ENCODE peak calls at places on chromosomes 11 and 22, in ten cellular contexts. B, Y, R, K, O, V, H, L, N and P are unnamed samples.

GRCh38 chr11:114180301-114181055 is 115.7 kb upstream of the NNMT start:
- DNase-seq in N (peak), V (peak), L (peak), O (no peak), R (peak), K (no peak), B (no peak), H (no peak), Y (peak), P (no peak)

GRCh38 chr11:2383823-2384722 is 7.0 kb downstream of the CD81 start:
- DNase-seq in R (peak), N (no peak), Y (no peak), H (no peak), V (no peak), B (no peak), L (no peak), O (no peak), K (peak), P (no peak)

GRCh38 chr11:98029832-98030231 is 990.9 kb upstream of the CNTN5 start:
- DNase-seq in H (no peak), R (no peak), O (no peak), Y (no peak), N (no peak), V (no peak), L (no peak), B (no peak), K (no peak), P (no peak)

GRCh38 chr11:19633276-19633675 is 79.4 kb upstream of the NAV2 start:
- DNase-seq in R (peak), O (peak), B (no peak), H (no peak), L (peak), V (no peak), N (no peak), K (no peak), Y (no peak), P (peak)

GRCh38 chr22:43088616-43088978 is 594 bp downstream of the TTLL1 start:
- DNase-seq in H (no peak), Y (no peak), B (no peak), R (no peak), L (no peak), O (no peak), V (no peak), K (no peak), N (no peak), P (no peak)

GRCh38 chr22:24418786-24419479 is 8.5 kb upstream of the ADORA2A start:
- DNase-seq in O (no peak), N (no peak), B (no peak), V (no peak), H (no peak), K (no peak), R (no peak), L (no peak), Y (no peak), P (no peak)

GRCh38 chr11:117621226-117621625 is 175.8 kb downstream of the DSCAML1 start:
- DNase-seq in N (no peak), Y (peak), K (no peak), H (peak), R (no peak), V (no peak), O (no peak), L (no peak), B (peak), P (no peak)

GRCh38 chr22:22171357-22172218 is 73.0 kb upstream of the VPREB1 start:
- DNase-seq in B (no peak), N (no peak), L (peak), K (no peak), O (no peak), H (peak), R (no peak), Y (peak), V (no peak), P (no peak)

GRCh38 chr22:29816980-29817379 is 21.1 kb downstream of the ASCC2 start:
- DNase-seq in N (no peak), B (no peak), V (no peak), Y (no peak), K (no peak), L (no peak), H (no peak), O (no peak), R (no peak), P (no peak)

GRCh38 chr11:86784247-86784681 is 16.1 kb upstream of the PRSS23 start:
- DNase-seq in B (peak), K (no peak), R (peak), Y (no peak), L (no peak), H (no peak), V (no peak), N (no peak), O (peak), P (no peak)

GRCh38 chr11:60781286-60782044 is 3.7 kb upstream of the MS4A10 start:
- DNase-seq in K (peak), O (no peak), R (no peak), B (no peak), Y (no peak), N (no peak), V (no peak), H (no peak), L (no peak), P (no peak)

GRCh38 chr22:41857160-41857859 is 24.4 kb downstream of the SREBF2 start:
- DNase-seq in B (peak), V (peak), O (no peak), L (peak), Y (peak), N (peak), K (no peak), R (peak), H (peak), P (no peak)

GRCh38 chr22:23278883-23279675 is 98.8 kb downstream of the BCR start:
- DNase-seq in Y (peak), B (no peak), K (no peak), N (no peak), R (peak), V (no peak), L (no peak), O (no peak), H (no peak), P (no peak)

GRCh38 chr11:81470446-81470845 is 1263.2 kb downstream of the FAM181B start:
- DNase-seq in Y (no peak), O (no peak), N (no peak), L (peak), R (no peak), V (no peak), K (no peak), B (no peak), H (no peak), P (no peak)

GRCh38 chr11:65487467-65488272 is 11.2 kb upstream of the MALAT1 start:
- DNase-seq in K (peak), O (peak), B (peak), L (peak), Y (peak), R (peak), H (peak), N (peak), V (peak), P (peak)

GRCh38 chr22:24156146-24156914 is 25.0 kb upstream of the SUSD2 start:
- DNase-seq in B (peak), N (no peak), H (no peak), O (no peak), K (peak), Y (no peak), L (peak), V (no peak), R (no peak), P (peak)

GRCh38 chr11:9060700-9061111 is 30.7 kb downstream of the SCUBE2 start:
- DNase-seq in K (no peak), V (no peak), N (peak), Y (peak), L (peak), O (no peak), H (no peak), R (no peak), B (no peak), P (no peak)

GRCh38 chr11:63866211-63866610 is 27.3 kb downstream of the MARK2 start:
- DNase-seq in N (no peak), R (peak), Y (no peak), B (peak), O (peak), K (no peak), V (no peak), L (peak), H (no peak), P (no peak)

GRCh38 chr11:62125881-62126280 is 2.1 kb downstream of the INCENP start:
- DNase-seq in K (no peak), N (no peak), H (no peak), O (no peak), Y (no peak), B (no peak), V (no peak), L (no peak), R (no peak), P (no peak)

GRCh38 chr22:48573766-48574165 is 1253.9 kb downstream of the BRD1 start:
- DNase-seq in V (no peak), Y (no peak), B (no peak), H (no peak), N (no peak), O (no peak), L (no peak), K (no peak), R (no peak), P (no peak)
- TF ChIP-seq CTCF in V (no peak), Y (no peak), B (no peak), H (no peak), N (no peak), O (no peak), L (no peak), K (no peak), R (no peak), P (no peak)

GRCh38 chr11:134332782-134333181 is 994 bp downstream of the GLB1L2 start:
- DNase-seq in K (no peak), Y (no peak), V (no peak), H (no peak), R (no peak), N (no peak), L (no peak), B (no peak), O (peak), P (no peak)
- H3K4me3 ChIP-seq in K (peak), Y (no peak), V (no peak), H (peak), R (peak), N (no peak), L (no peak), B (no peak), O (peak), P (peak)

GRCh38 chr11:18064035-18064434 is 18.0 kb upstream of the TPH1 start:
- DNase-seq in R (no peak), O (no peak), H (no peak), L (no peak), Y (no peak), K (no peak), B (no peak), N (no peak), V (no peak), P (no peak)

GRCh38 chr11:18065572-18065971 is 19.5 kb upstream of the TPH1 start:
- DNase-seq in N (no peak), B (no peak), L (no peak), H (no peak), R (no peak), Y (no peak), O (no peak), V (no peak), K (peak), P (no peak)

GRCh38 chr11:18063131-18063530 is 17.1 kb upstream of the TPH1 start:
- DNase-seq in R (no peak), H (no peak), L (no peak), Y (no peak), B (no peak), O (no peak), N (no peak), K (no peak), V (no peak), P (no peak)

GRCh38 chr11:18064450-18065048 is 18.5 kb upstream of the TPH1 start:
- DNase-seq in B (no peak), V (no peak), O (no peak), N (no peak), K (no peak), L (no peak), R (no peak), Y (no peak), H (no peak), P (no peak)

DNA sequence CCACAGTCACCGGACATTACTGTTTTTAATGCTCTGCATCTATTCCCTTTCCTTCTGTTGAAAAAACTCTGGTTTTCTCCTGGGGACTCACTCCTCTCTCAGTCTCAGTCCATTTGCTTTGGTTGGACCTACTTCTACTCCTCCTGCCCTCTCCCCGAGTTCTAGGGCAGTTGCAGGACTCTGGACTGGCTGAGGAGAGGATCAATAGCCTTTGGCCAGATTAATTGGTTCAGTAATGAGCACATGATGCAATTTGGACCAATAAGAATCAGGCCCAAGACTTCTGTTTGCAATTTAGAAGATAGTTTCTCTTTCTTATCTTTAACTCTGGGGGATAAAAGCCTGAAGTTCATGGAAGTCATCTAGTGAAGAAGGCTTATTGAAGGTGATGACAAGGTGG is 15.3 kb upstream of the TPH1 start:
- DNase-seq in V (no peak), O (no peak), R (no peak), H (no peak), N (no peak), B (no peak), Y (no peak), K (no peak), L (no peak), P (no peak)
- TF ChIP-seq POLR2A in V (no peak), O (no peak), R (no peak), H (no peak), N (no peak), B (no peak), Y (no peak), K (no peak), L (no peak), P (no peak)

GRCh38 chr11:134725939-134726639 is 314.0 kb upstream of the B3GAT1 start:
- DNase-seq in K (peak), V (no peak), R (no peak), B (no peak), O (no peak), L (no peak), N (peak), H (peak), Y (peak), P (no peak)
- TF ChIP-seq CTCF in K (no peak), V (no peak), R (no peak), B (no peak), O (no peak), L (no peak), N (peak), H (peak), Y (no peak), P (no peak)

DNA sequence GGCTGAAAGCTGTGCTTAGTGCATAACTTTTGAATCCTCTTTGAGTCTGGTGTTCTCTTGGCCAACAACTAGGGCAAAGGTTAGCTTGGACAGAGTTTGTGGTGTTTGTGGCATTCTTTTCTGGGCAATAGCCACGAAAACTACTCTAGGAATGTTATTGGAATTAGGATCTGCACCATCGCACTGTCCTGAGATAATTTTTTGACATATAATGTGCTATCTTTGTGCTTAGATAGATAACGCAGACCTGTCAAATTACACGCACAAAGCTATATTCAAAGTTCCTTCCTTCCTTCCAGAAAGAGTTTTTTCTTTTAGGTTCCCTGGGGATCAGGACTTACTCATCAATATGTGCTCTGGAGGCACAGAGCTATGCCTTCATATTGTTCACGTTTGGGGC is 166.8 kb upstream of the MTMR2 start:
- DNase-seq in K (no peak), V (no peak), L (no peak), H (no peak), B (peak), N (peak), Y (no peak), R (no peak), O (no peak), P (no peak)
- H3K4me3 ChIP-seq in K (no peak), V (no peak), L (no peak), H (no peak), B (no peak), N (no peak), Y (no peak), R (no peak), O (no peak), P (no peak)

DNA sequence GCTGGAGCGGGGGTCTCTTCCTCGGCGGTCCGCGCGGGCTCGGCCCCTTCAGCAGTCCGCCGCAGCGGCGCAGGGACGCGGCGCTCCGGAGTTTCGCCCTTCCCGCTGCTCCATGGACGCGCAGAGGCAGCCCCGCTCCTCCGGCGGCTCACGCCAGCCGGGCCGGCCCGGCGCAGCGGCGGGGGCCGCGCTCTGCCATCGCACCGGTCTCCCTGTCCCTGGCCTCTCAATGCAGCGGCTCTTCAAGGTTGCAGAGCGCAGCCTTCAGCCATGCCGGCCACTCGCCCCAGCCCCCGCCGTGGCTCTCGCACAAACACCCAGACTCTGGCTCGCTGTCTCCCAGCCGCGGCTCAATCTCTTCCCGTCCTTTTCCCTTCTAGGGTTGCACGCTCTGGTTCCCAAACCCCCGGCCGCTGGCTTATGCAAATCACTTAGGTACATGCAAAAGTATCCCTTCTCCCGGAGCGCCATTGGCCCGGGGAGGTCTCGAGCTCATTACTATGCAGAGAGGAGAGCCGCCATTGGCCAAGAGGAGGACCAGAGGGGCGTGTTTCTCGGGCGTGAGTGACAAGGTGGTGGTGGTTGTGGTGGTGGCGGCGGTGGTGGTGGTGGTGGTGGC is at the start of gene LGR4:
- DNase-seq in O (peak), B (peak), Y (peak), H (peak), N (peak), V (peak), L (peak), K (peak), R (peak), P (peak)
- TF ChIP-seq POLR2A in O (peak), B (no peak), Y (peak), H (no peak), N (peak), V (no peak), L (peak), K (peak), R (peak), P (peak)

GRCh38 chr11:4186464-4187054 is 92.0 kb downstream of the RRM1 start:
- DNase-seq in O (no peak), R (no peak), L (no peak), V (no peak), H (no peak), Y (no peak), K (no peak), B (no peak), N (no peak), P (no peak)
- TF ChIP-seq CTCF in O (no peak), R (no peak), L (peak), V (no peak), H (no peak), Y (no peak), K (no peak), B (no peak), N (no peak), P (no peak)

DNA sequence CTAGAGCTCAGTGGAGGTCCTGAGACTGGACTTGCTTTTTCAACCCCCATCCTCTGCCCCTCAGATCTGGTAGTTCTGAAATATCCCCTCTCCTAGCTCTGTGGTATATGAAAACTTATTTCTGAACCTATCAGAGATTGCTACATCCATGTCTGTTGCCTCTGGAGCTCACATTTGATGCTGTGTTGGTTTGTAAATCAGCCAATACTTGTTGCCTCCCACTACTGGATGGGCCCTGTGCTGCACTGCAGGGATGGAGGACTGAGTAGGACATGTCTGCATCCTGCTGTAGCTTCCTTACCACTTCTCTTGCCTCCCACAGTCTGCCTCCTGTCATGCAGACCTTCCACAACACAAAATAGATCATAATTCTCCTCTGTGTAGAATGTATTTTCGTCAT is 5.2 kb downstream of the OLFML1 start:
- DNase-seq in Y (no peak), O (no peak), N (no peak), R (no peak), L (no peak), B (no peak), H (no peak), V (no peak), K (no peak), P (no peak)
- H3K4me3 ChIP-seq in Y (no peak), O (no peak), N (no peak), R (no peak), L (no peak), B (no peak), H (no peak), V (no peak), K (no peak), P (no peak)